ENCODE peak calls at places on chromosomes 13 and 19, in nine cellular contexts. W is small intestine, U is fibroblast of lung, P is IMR-90, Y is foreskin fibroblast, O is ascending aorta, A is suprapubic skin, S is neuronal stem cell, J is AG09309. H is an unnamed sample.

GRCh38 chr19:35404879-35405622 is 34.2 kb downstream of the GPR42 start:
- DNase-seq in W (no peak), U (peak; percentile 85), P (peak; percentile 92), Y (peak; percentile 76), O (no peak), A (no peak), S (peak; percentile 17), J (peak; percentile 50), H (peak; percentile 17)

GRCh38 chr13:86563308-86563707 is 764.1 kb upstream of the SLITRK6 start:
- DNase-seq in W (no peak), U (peak; percentile 93), P (peak; percentile 75), Y (peak; percentile 1), O (no peak), A (no peak), S (no peak), J (no peak), H (no peak)

GRCh38 chr19:40494191-40494838 is 27.5 kb downstream of the SPTBN4 start:
- DNase-seq in W (no peak), U (no peak), P (no peak), Y (no peak), O (no peak), A (no peak), S (no peak), J (no peak), H (no peak)

GRCh38 chr13:111926501-111927180 is 140.3 kb upstream of the SOX1 start:
- DNase-seq in W (no peak), U (no peak), P (no peak), Y (no peak), O (no peak), A (peak; percentile 69), S (no peak), J (no peak), H (no peak)

GRCh38 chr13:89584058-89584457 is 1763.4 kb upstream of the MIR17HG start:
- DNase-seq in W (no peak), U (peak; percentile 51), P (no peak), Y (no peak), O (no peak), A (no peak), S (no peak), J (no peak), H (no peak)

GRCh38 chr19:35195822-35196221 is 32.7 kb downstream of the FAM187B start:
- DNase-seq in W (no peak), U (no peak), P (no peak), Y (peak; percentile 57), O (no peak), A (no peak), S (no peak), J (peak; percentile 34), H (no peak)

GRCh38 chr13:27172495-27172842 is 858 bp upstream of the USP12 start:
- DNase-seq in W (peak; percentile 20), U (peak; percentile 55), P (peak; percentile 63), Y (peak; percentile 41), O (no peak), A (no peak), S (no peak), J (no peak), H (no peak)

GRCh38 chr13:113759525-113760137 is 605 bp downstream of the TMEM255B start:
- DNase-seq in W (no peak), U (no peak), P (peak; percentile 9), Y (no peak), O (peak; percentile 69), A (no peak), S (peak; percentile 27), J (no peak), H (no peak)

GRCh38 chr13:33611016-33611805 is 206.7 kb upstream of the RFC3 start:
- DNase-seq in W (peak; percentile 17), U (peak; percentile 85), P (peak; percentile 64), Y (no peak), O (peak; percentile 80), A (no peak), S (peak; percentile 38), J (no peak), H (peak; percentile 13)

GRCh38 chr13:98822238-98822606 is 69.8 kb upstream of the SLC15A1 start:
- DNase-seq in W (no peak), U (peak; percentile 72), P (peak; percentile 20), Y (peak; percentile 62), O (no peak), A (no peak), S (no peak), J (no peak), H (no peak)

GRCh38 chr13:25095862-25096453 is at the start of gene PABPC3:
- DNase-seq in W (no peak), U (no peak), P (no peak), Y (peak; percentile 3), O (no peak), A (no peak), S (no peak), J (no peak), H (no peak)

GRCh38 chr19:3618144-3618810 is 8.3 kb downstream of the CACTIN start:
- DNase-seq in W (no peak), U (peak; percentile 23), P (peak; percentile 29), Y (peak; percentile 41), O (peak; percentile 86), A (no peak), S (no peak), J (no peak), H (no peak)

DNA sequence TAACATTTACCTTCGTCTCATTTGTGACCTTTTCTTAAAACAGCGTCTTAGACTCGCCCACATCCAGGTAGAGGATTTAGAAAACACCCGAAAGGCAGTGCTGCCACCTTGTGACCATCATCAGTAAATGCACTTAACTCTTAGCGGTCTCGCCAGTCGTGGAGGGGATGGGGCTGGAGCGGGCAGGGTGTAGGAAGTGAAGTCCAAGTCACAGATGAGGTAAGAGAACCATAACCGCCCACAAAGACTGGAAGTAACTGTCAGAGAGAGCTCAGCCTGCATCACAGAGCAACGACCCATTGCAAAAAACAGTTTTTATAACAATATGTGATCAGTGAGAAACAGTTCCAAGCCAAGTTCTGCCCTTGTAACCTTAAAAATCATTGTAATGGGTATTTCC is 10.7 kb upstream of the CEACAM3 start:
- DNase-seq in W (peak; percentile 89), U (peak; percentile 64), P (peak; percentile 65), Y (peak; percentile 27), O (no peak), A (no peak), S (peak; percentile 63), J (peak; percentile 14), H (no peak)
- H3K4me3 ChIP-seq in W (no peak overlapping the region), U (no peak overlapping the region), P (no peak overlapping the region), Y (no peak overlapping the region), O (no peak overlapping the region), A (no peak overlapping the region), S (no peak overlapping the region), J (no peak overlapping the region), H (no peak overlapping the region)

DNA sequence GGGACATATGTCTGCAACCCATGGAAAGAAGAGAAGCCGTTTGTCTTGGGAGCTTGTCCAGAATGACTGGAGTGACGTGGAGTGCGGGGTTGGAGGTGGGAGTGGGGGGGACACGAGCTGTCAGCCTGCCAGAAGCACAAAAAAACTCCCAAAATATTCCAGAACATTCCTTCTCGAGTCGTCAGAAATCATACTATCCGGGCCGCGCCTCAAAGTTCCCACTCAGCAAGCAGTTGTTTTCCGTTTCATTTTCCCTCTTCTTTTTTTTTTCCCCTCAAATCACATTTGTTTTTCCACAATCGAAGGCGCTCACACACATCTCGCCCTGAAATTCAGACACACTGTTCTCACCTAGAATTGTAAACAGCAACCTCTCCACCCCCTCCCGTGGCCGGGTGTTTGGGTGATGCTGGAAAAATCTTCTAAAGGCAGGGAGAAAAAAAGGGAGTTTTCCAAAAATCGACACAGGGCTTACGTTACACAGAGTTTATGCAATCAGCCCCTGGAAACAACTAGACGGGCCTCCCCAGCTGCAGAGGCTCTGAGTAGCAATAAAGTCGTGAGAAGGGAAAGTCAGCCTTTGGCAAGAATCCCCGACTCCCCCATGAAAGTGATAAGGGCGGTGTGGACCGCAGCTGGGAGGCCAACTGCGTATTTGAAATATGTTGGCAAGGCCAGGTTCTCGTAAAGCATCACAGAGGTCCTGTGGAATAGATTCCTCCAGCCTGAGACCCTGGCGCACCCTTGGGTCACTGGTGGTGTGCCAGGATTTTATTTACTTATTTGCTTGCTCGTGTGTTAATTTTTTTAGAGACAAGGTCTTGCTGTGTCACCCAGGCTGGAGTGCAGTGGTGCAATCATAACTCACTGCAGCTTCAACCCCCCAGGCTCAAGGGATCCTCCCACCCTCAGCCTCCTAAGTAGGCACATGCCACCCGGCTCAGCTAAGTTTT is 31.2 kb upstream of the KLF2 start:
- DNase-seq in W (peak; percentile 17), U (peak; percentile 96), P (peak; percentile 99), Y (peak; percentile 88), O (peak; percentile 93), A (peak; percentile 87), S (no peak), J (peak; percentile 96), H (peak; percentile 63)
- H3K4me3 ChIP-seq in W (no peak overlapping the region), U (peak overlapping the region; percentile 47), P (peak overlapping the region; percentile 42), Y (peak overlapping the region; percentile 59), O (peak overlapping the region; percentile 24), A (no peak overlapping the region), S (no peak overlapping the region), J (peak overlapping the region; percentile 53), H (peak overlapping the region; percentile 69)

GRCh38 chr19:1273263-1274041 is 1.9 kb upstream of the FAM174C start:
- DNase-seq in W (no peak), U (no peak), P (no peak), Y (no peak), O (no peak), A (no peak), S (no peak), J (no peak), H (no peak)

GRCh38 chr19:1274081-1274851 is 1.1 kb upstream of the FAM174C start:
- DNase-seq in W (no peak), U (no peak), P (no peak), Y (no peak), O (no peak), A (no peak), S (no peak), J (no peak), H (no peak)

GRCh38 chr19:1275260-1275975 is at the start of gene FAM174C:
- DNase-seq in W (peak; percentile 95), U (peak; percentile 96), P (peak; percentile 97), Y (peak; percentile 98), O (peak; percentile 96), A (peak; percentile 99), S (peak; percentile 93), J (peak; percentile 83), H (no peak)

GRCh38 chr19:1275976-1276619 is 768 bp downstream of the FAM174C start:
- DNase-seq in W (no peak), U (no peak), P (no peak), Y (no peak), O (no peak), A (no peak), S (no peak), J (no peak), H (no peak)

DNA sequence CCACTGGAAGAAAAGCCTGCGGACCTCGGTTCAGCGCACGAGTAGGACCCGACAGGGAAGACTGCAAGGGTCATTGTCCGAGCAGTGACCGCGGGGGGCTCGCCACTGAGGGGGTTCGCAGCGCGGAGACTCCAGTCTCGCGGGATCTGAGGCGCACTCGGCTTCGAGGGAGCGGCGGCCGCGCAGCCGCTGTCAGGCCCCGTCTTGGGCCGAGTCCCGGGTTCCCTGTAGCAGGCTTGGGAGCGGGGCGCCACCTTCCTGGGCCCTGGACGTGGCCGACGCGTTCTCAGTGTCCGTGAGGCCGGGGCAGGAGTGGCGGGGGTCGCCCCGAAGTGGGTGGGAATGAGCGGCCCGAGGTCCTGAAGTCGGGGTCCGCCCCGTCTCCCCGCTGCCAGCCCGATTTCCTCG is 474 bp upstream of the FAM174C start:
- DNase-seq in W (no peak), U (no peak), P (no peak), Y (no peak), O (no peak), A (no peak), S (no peak), J (no peak), H (no peak)
- H3K4me3 ChIP-seq in W (peak overlapping the region; percentile 25), U (peak overlapping the region; percentile 72), P (peak overlapping the region; percentile 31), Y (peak overlapping the region; percentile 36), O (peak overlapping the region; percentile 79), A (peak overlapping the region; percentile 57), S (peak overlapping the region; percentile 71), J (peak overlapping the region; percentile 38), H (peak overlapping the region; percentile 82)

GRCh38 chr13:102198418-102199322 is 203.2 kb downstream of the FGF14 start:
- DNase-seq in W (no peak), U (peak; percentile 50), P (peak; percentile 59), Y (peak; percentile 35), O (no peak), A (no peak), S (no peak), J (no peak), H (no peak)
- H3K4me3 ChIP-seq in W (no peak overlapping the region), U (no peak overlapping the region), P (no peak overlapping the region), Y (no peak overlapping the region), O (no peak overlapping the region), A (no peak overlapping the region), S (no peak overlapping the region), J (no peak overlapping the region), H (no peak overlapping the region)

H was measured in thoracic aorta.